ENCODE peak calls at places on chromosomes 2 and 18, in six cellular contexts. R is thoracic aorta, L is gastrocnemius medialis, A is mesendoderm, Q is HAP-1, Y is hepatocyte. T is an unnamed sample. For H3K4me1, the result is how much of the 10 kb centered on the place peaks cover.

GRCh38 chr2:52995439-52995838 is 772.2 kb upstream of the CHAC2 start:
- DNase-seq in R (no peak), L (no peak), A (no peak), Q (no peak), Y (no peak), T (no peak)

GRCh38 chr18:60684843-60685513 is 312.4 kb upstream of the MC4R start:
- DNase-seq in R (no peak), L (no peak), A (peak), Q (peak), Y (no peak), T (peak)

GRCh38 chr18:9434240-9434701 is 41.0 kb upstream of the RALBP1 start:
- DNase-seq in R (no peak), L (no peak), A (peak), Q (peak), Y (no peak), T (peak)

GRCh38 chr2:233470007-233470687 is 96.4 kb downstream of the USP40 start:
- DNase-seq in R (no peak), L (no peak), A (no peak), Q (no peak), Y (no peak), T (no peak)

GRCh38 chr18:55489742-55490055 is 98.3 kb downstream of the TCF4 start:
- DNase-seq in R (no peak), L (no peak), A (no peak), Q (no peak), Y (no peak), T (no peak)

GRCh38 chr2:96203130-96204028 is 5.2 kb downstream of the STARD7 start:
- DNase-seq in R (no peak), L (peak), A (no peak), Q (no peak), Y (no peak), T (no peak)

GRCh38 chr2:160293401-160293911 is 93.4 kb upstream of the ITGB6 start:
- DNase-seq in R (no peak), L (no peak), A (peak), Q (no peak), Y (peak), T (no peak)

GRCh38 chr18:31740180-31740579 is 20.5 kb downstream of the SLC25A52 start:
- DNase-seq in R (no peak), L (no peak), A (peak), Q (no peak), Y (no peak), T (no peak)

GRCh38 chr2:16664052-16664731 is 1.4 kb downstream of the CYRIA start:
- DNase-seq in R (no peak), L (no peak), A (peak), Q (no peak), Y (peak), T (peak)

GRCh38 chr2:100781523-100782375 is 38.2 kb upstream of the NPAS2 start:
- DNase-seq in R (no peak), L (no peak), A (no peak), Q (no peak), Y (no peak), T (no peak)

GRCh38 chr2:234292205-234292954 is 204.5 kb downstream of the ARL4C start:
- DNase-seq in R (no peak), L (no peak), A (peak), Q (no peak), Y (no peak), T (no peak)

GRCh38 chr18:9022397-9023170 is 79.9 kb upstream of the NDUFV2 start:
- DNase-seq in R (no peak), L (no peak), A (no peak), Q (no peak), Y (no peak), T (no peak)

GRCh38 chr2:139160838-139161237 is 380.6 kb upstream of the NXPH2 start:
- DNase-seq in R (no peak), L (no peak), A (no peak), Q (no peak), Y (no peak), T (peak)

GRCh38 chr2:61178603-61179545 is 16.9 kb downstream of the C2orf74 start:
- DNase-seq in R (no peak), L (no peak), A (no peak), Q (no peak), Y (no peak), T (no peak)

GRCh38 chr2:208595386-208596275 is 189.0 kb downstream of the PTH2R start:
- DNase-seq in R (no peak), L (no peak), A (no peak), Q (no peak), Y (peak), T (no peak)

GRCh38 chr2:217835931-217836881 is 166.6 kb downstream of the TNS1 start:
- DNase-seq in R (no peak), L (peak), A (peak), Q (no peak), Y (peak), T (no peak)

GRCh38 chr18:61556862-61557261 is 223.6 kb downstream of the CDH20 start:
- DNase-seq in R (no peak), L (no peak), A (peak), Q (no peak), Y (no peak), T (peak)

GRCh38 chr2:150255528-150255927 is 231.9 kb downstream of the RND3 start:
- DNase-seq in R (no peak), L (no peak), A (no peak), Q (no peak), Y (no peak), T (no peak)

GRCh38 chr18:12765127-12765526 is 62.3 kb downstream of the PSMG2 start:
- DNase-seq in R (no peak), L (no peak), A (peak), Q (no peak), Y (no peak), T (no peak)

GRCh38 chr2:181371195-181371594 is 86.0 kb upstream of the ITGA4 start:
- DNase-seq in R (no peak), L (no peak), A (no peak), Q (no peak), Y (no peak), T (peak)

GRCh38 chr2:45821558-45822271 is 170.2 kb downstream of the PRKCE start:
- DNase-seq in R (peak), L (peak), A (no peak), Q (no peak), Y (peak), T (peak)

DNA sequence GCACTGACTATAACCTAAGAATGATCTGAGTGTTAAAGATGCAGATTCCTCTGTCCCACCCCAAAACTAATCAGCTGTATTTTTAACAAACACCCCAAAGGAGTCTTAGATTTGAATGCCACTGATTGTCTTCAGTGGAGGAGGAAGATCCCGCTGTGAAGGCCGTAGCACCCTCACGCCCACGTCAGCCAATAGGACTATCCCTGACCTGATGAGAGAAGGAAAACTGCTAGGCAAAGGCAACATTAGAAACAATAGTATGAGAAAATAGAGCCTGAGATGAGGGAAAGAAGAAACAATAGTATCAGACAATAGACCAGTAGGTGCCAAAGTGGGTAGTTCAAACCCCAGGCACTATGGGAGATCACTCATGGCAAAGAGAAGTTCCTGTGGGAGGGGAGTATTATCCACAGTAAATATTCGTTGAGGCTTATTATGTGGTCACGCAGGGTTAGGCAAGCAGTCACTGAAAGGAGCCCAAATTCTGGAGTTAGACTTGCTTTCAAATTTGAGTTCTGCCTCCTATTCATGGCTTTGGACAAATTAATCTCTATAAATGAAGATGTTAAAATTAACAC is 2.8 kb downstream of the PCBP1 start:
- DNase-seq in R (no peak), L (no peak), A (peak), Q (no peak), Y (no peak), T (no peak)
- H3K4me1 ChIP-seq in R (under half), L (under half), A (under half), Q (under half), Y (under half), T (under half)

GRCh38 chr18:576924-577323 is 3.3 kb upstream of the CETN1 start:
- DNase-seq in R (no peak), L (no peak), A (no peak), Q (no peak), Y (no peak), T (no peak)
- H3K4me1 ChIP-seq in R (under half), L (under half), A (under half), Q (under half), Y (under half), T (under half)

DNA sequence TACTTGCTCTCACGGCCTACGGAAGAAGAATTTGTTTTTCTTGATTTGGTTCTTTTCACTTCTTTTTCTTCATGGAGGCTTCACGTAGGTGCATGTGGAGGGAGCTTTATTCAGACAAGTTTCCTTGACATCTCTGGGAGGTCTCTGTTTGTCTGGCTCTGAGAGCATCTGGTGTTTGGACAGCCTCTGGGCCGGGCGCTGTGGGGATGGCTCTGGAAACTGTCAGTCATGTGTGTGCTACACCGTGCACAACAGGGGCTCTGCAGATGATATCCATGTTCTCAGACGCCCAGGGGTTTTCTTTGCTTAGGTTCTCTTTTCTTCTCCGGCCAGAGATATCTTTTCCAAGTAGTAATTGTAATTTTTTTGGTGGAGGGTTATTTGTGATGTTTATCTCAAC is 130.7 kb downstream of the SH3RF3 start:
- DNase-seq in R (no peak), L (no peak), A (no peak), Q (no peak), Y (no peak), T (no peak)
- H3K4me1 ChIP-seq in R (under half), L (under half), A (under half), Q (under half), Y (under half), T (under half)

GRCh38 chr2:172430671-172431070 is 3.3 kb downstream of the ITGA6 start:
- DNase-seq in R (no peak), L (no peak), A (no peak), Q (no peak), Y (peak), T (no peak)
- H3K4me1 ChIP-seq in R (under half), L (under half), A (under half), Q (under half), Y (under half), T (under half)

GRCh38 chr2:134208825-134209224 is 45.0 kb upstream of the MGAT5 start:
- DNase-seq in R (no peak), L (no peak), A (no peak), Q (no peak), Y (no peak), T (peak)

GRCh38 chr2:134207589-134208209 is 46.2 kb upstream of the MGAT5 start:
- DNase-seq in R (no peak), L (no peak), A (peak), Q (peak), Y (peak), T (peak)

GRCh38 chr2:134206573-134206972 is 47.3 kb upstream of the MGAT5 start:
- DNase-seq in R (peak), L (no peak), A (peak), Q (no peak), Y (no peak), T (peak)

GRCh38 chr2:134205087-134205486 is 48.8 kb upstream of the MGAT5 start:
- DNase-seq in R (no peak), L (no peak), A (no peak), Q (no peak), Y (no peak), T (no peak)

GRCh38 chr2:134206029-134206428 is 47.8 kb upstream of the MGAT5 start:
- DNase-seq in R (no peak), L (no peak), A (peak), Q (peak), Y (no peak), T (no peak)
- H3K4me1 ChIP-seq in R (under half), L (under half), A (under half), Q (under half), Y (under half), T (under half)

T was measured in SJCRH30.